ENCODE peak calls at places on chromosomes 5 and 9, in seven cellular contexts. One of them, this sample, is unnamed.

GRCh38 chr5:90293931-90294330 is 115.6 kb downstream of the CETN3 start:
- DNase-seq in CD8-positive, alpha-beta memory T cell: no peak
- DNase-seq in HuH-7: no peak
- DNase-seq in stimulated activated CD8-positive, alpha-beta memory T cell treated with anti-CD3 and anti-CD28 coated beads, Interleukin-15, amount 100 ng/mL, for 24 hours: no peak
- DNase-seq in GM12878: no peak
- DNase-seq in NAMALWA: no peak
- DNase-seq in gastrocnemius medialis: no peak
- DNase-seq in this sample: no peak

GRCh38 chr9:19486803-19487202 is 78.0 kb downstream of the ACER2 start:
- DNase-seq in stimulated activated CD8-positive, alpha-beta memory T cell treated with anti-CD3 and anti-CD28 coated beads, Interleukin-15, amount 100 ng/mL, for 24 hours: no peak
- DNase-seq in NAMALWA: no peak
- DNase-seq in gastrocnemius medialis: no peak
- DNase-seq in HuH-7: no peak
- DNase-seq in CD8-positive, alpha-beta memory T cell: no peak
- DNase-seq in GM12878: no peak
- DNase-seq in this sample: no peak

GRCh38 chr5:55278778-55279177 is 28.7 kb downstream of the DHX29 start:
- DNase-seq in CD8-positive, alpha-beta memory T cell: no peak
- DNase-seq in HuH-7: no peak
- DNase-seq in NAMALWA: no peak
- DNase-seq in gastrocnemius medialis: no peak
- DNase-seq in GM12878: no peak
- DNase-seq in stimulated activated CD8-positive, alpha-beta memory T cell treated with anti-CD3 and anti-CD28 coated beads, Interleukin-15, amount 100 ng/mL, for 24 hours: no peak
- DNase-seq in this sample: no peak

GRCh38 chr5:142016576-142016975 is 3.7 kb upstream of the GNPDA1 start:
- DNase-seq in HuH-7: no peak
- DNase-seq in GM12878: no peak
- DNase-seq in NAMALWA: peak
- DNase-seq in stimulated activated CD8-positive, alpha-beta memory T cell treated with anti-CD3 and anti-CD28 coated beads, Interleukin-15, amount 100 ng/mL, for 24 hours: no peak
- DNase-seq in gastrocnemius medialis: no peak
- DNase-seq in CD8-positive, alpha-beta memory T cell: peak
- DNase-seq in this sample: no peak

GRCh38 chr5:172123269-172123692 is 64.7 kb downstream of the STK10 start:
- DNase-seq in GM12878: no peak
- DNase-seq in CD8-positive, alpha-beta memory T cell: no peak
- DNase-seq in stimulated activated CD8-positive, alpha-beta memory T cell treated with anti-CD3 and anti-CD28 coated beads, Interleukin-15, amount 100 ng/mL, for 24 hours: no peak
- DNase-seq in NAMALWA: no peak
- DNase-seq in gastrocnemius medialis: peak
- DNase-seq in HuH-7: peak
- DNase-seq in this sample: no peak

GRCh38 chr5:55633574-55634203 is 78.4 kb downstream of the SLC38A9 start:
- DNase-seq in NAMALWA: no peak
- DNase-seq in HuH-7: no peak
- DNase-seq in gastrocnemius medialis: peak
- DNase-seq in stimulated activated CD8-positive, alpha-beta memory T cell treated with anti-CD3 and anti-CD28 coated beads, Interleukin-15, amount 100 ng/mL, for 24 hours: no peak
- DNase-seq in CD8-positive, alpha-beta memory T cell: no peak
- DNase-seq in GM12878: no peak
- DNase-seq in this sample: no peak

GRCh38 chr5:27962201-27962600 is 923.8 kb upstream of the CDH9 start:
- DNase-seq in gastrocnemius medialis: no peak
- DNase-seq in HuH-7: no peak
- DNase-seq in NAMALWA: no peak
- DNase-seq in GM12878: no peak
- DNase-seq in stimulated activated CD8-positive, alpha-beta memory T cell treated with anti-CD3 and anti-CD28 coated beads, Interleukin-15, amount 100 ng/mL, for 24 hours: no peak
- DNase-seq in CD8-positive, alpha-beta memory T cell: no peak
- DNase-seq in this sample: no peak

GRCh38 chr9:96859461-96860198 is 5.3 kb upstream of the ZNF782 start:
- DNase-seq in HuH-7: no peak
- DNase-seq in gastrocnemius medialis: no peak
- DNase-seq in GM12878: no peak
- DNase-seq in stimulated activated CD8-positive, alpha-beta memory T cell treated with anti-CD3 and anti-CD28 coated beads, Interleukin-15, amount 100 ng/mL, for 24 hours: no peak
- DNase-seq in NAMALWA: no peak
- DNase-seq in CD8-positive, alpha-beta memory T cell: no peak
- DNase-seq in this sample: no peak

GRCh38 chr9:133477992-133478850 is 678 bp downstream of the SLC2A6 start:
- DNase-seq in GM12878: no peak
- DNase-seq in gastrocnemius medialis: no peak
- DNase-seq in HuH-7: no peak
- DNase-seq in stimulated activated CD8-positive, alpha-beta memory T cell treated with anti-CD3 and anti-CD28 coated beads, Interleukin-15, amount 100 ng/mL, for 24 hours: no peak
- DNase-seq in NAMALWA: peak
- DNase-seq in CD8-positive, alpha-beta memory T cell: peak
- DNase-seq in this sample: peak

GRCh38 chr5:116953251-116953934 is 378.8 kb upstream of the SEMA6A start:
- DNase-seq in NAMALWA: no peak
- DNase-seq in gastrocnemius medialis: no peak
- DNase-seq in stimulated activated CD8-positive, alpha-beta memory T cell treated with anti-CD3 and anti-CD28 coated beads, Interleukin-15, amount 100 ng/mL, for 24 hours: no peak
- DNase-seq in GM12878: no peak
- DNase-seq in CD8-positive, alpha-beta memory T cell: no peak
- DNase-seq in HuH-7: no peak
- DNase-seq in this sample: no peak

GRCh38 chr9:131275332-131276106 is 791 bp downstream of the FAM78A start:
- DNase-seq in CD8-positive, alpha-beta memory T cell: no peak
- DNase-seq in GM12878: no peak
- DNase-seq in HuH-7: peak
- DNase-seq in NAMALWA: peak
- DNase-seq in stimulated activated CD8-positive, alpha-beta memory T cell treated with anti-CD3 and anti-CD28 coated beads, Interleukin-15, amount 100 ng/mL, for 24 hours: no peak
- DNase-seq in gastrocnemius medialis: peak
- DNase-seq in this sample: peak

GRCh38 chr9:137406876-137407589 is 15.9 kb downstream of the EXD3 start:
- DNase-seq in CD8-positive, alpha-beta memory T cell: no peak
- DNase-seq in stimulated activated CD8-positive, alpha-beta memory T cell treated with anti-CD3 and anti-CD28 coated beads, Interleukin-15, amount 100 ng/mL, for 24 hours: peak
- DNase-seq in HuH-7: peak
- DNase-seq in gastrocnemius medialis: no peak
- DNase-seq in GM12878: no peak
- DNase-seq in NAMALWA: no peak
- DNase-seq in this sample: no peak

GRCh38 chr9:134406366-134407122 is 80.3 kb downstream of the RXRA start:
- DNase-seq in GM12878: no peak
- DNase-seq in HuH-7: no peak
- DNase-seq in stimulated activated CD8-positive, alpha-beta memory T cell treated with anti-CD3 and anti-CD28 coated beads, Interleukin-15, amount 100 ng/mL, for 24 hours: no peak
- DNase-seq in NAMALWA: no peak
- DNase-seq in CD8-positive, alpha-beta memory T cell: no peak
- DNase-seq in gastrocnemius medialis: peak
- DNase-seq in this sample: no peak

GRCh38 chr9:129273136-129273895 is 95.3 kb upstream of the IER5L start:
- DNase-seq in GM12878: no peak
- DNase-seq in gastrocnemius medialis: no peak
- DNase-seq in stimulated activated CD8-positive, alpha-beta memory T cell treated with anti-CD3 and anti-CD28 coated beads, Interleukin-15, amount 100 ng/mL, for 24 hours: no peak
- DNase-seq in CD8-positive, alpha-beta memory T cell: peak
- DNase-seq in NAMALWA: no peak
- DNase-seq in HuH-7: no peak
- DNase-seq in this sample: no peak

GRCh38 chr5:98492258-98492657 is 281.2 kb upstream of the RGMB start:
- DNase-seq in stimulated activated CD8-positive, alpha-beta memory T cell treated with anti-CD3 and anti-CD28 coated beads, Interleukin-15, amount 100 ng/mL, for 24 hours: no peak
- DNase-seq in HuH-7: no peak
- DNase-seq in GM12878: no peak
- DNase-seq in CD8-positive, alpha-beta memory T cell: no peak
- DNase-seq in NAMALWA: no peak
- DNase-seq in gastrocnemius medialis: no peak
- DNase-seq in this sample: no peak

GRCh38 chr5:139445325-139446170 is 6.2 kb upstream of the DNAJC18 start:
- DNase-seq in gastrocnemius medialis: no peak
- DNase-seq in HuH-7: no peak
- DNase-seq in NAMALWA: no peak
- DNase-seq in GM12878: no peak
- DNase-seq in stimulated activated CD8-positive, alpha-beta memory T cell treated with anti-CD3 and anti-CD28 coated beads, Interleukin-15, amount 100 ng/mL, for 24 hours: no peak
- DNase-seq in CD8-positive, alpha-beta memory T cell: no peak
- DNase-seq in this sample: no peak

GRCh38 chr9:137312852-137313325 is 10.8 kb upstream of the NRARP start:
- DNase-seq in NAMALWA: no peak
- DNase-seq in gastrocnemius medialis: no peak
- DNase-seq in stimulated activated CD8-positive, alpha-beta memory T cell treated with anti-CD3 and anti-CD28 coated beads, Interleukin-15, amount 100 ng/mL, for 24 hours: no peak
- DNase-seq in GM12878: no peak
- DNase-seq in HuH-7: no peak
- DNase-seq in CD8-positive, alpha-beta memory T cell: peak
- DNase-seq in this sample: no peak

GRCh38 chr5:38515081-38515480 is 41.4 kb downstream of the LIFR start:
- DNase-seq in GM12878: no peak
- DNase-seq in HuH-7: no peak
- DNase-seq in gastrocnemius medialis: no peak
- DNase-seq in CD8-positive, alpha-beta memory T cell: no peak
- DNase-seq in stimulated activated CD8-positive, alpha-beta memory T cell treated with anti-CD3 and anti-CD28 coated beads, Interleukin-15, amount 100 ng/mL, for 24 hours: no peak
- DNase-seq in NAMALWA: no peak
- DNase-seq in this sample: no peak

GRCh38 chr5:169164481-169164925 is 136.4 kb downstream of the SLIT3 start:
- DNase-seq in HuH-7: no peak
- DNase-seq in gastrocnemius medialis: no peak
- DNase-seq in NAMALWA: no peak
- DNase-seq in GM12878: no peak
- DNase-seq in CD8-positive, alpha-beta memory T cell: no peak
- DNase-seq in stimulated activated CD8-positive, alpha-beta memory T cell treated with anti-CD3 and anti-CD28 coated beads, Interleukin-15, amount 100 ng/mL, for 24 hours: no peak
- DNase-seq in this sample: no peak

GRCh38 chr5:169595172-169595820 is 11.7 kb downstream of the SPDL1 start:
- DNase-seq in stimulated activated CD8-positive, alpha-beta memory T cell treated with anti-CD3 and anti-CD28 coated beads, Interleukin-15, amount 100 ng/mL, for 24 hours: no peak
- DNase-seq in CD8-positive, alpha-beta memory T cell: no peak
- DNase-seq in GM12878: no peak
- DNase-seq in gastrocnemius medialis: no peak
- DNase-seq in HuH-7: no peak
- DNase-seq in NAMALWA: no peak
- DNase-seq in this sample: no peak

GRCh38 chr5:547086-547924 is 23.1 kb upstream of the SLC9A3 start:
- DNase-seq in stimulated activated CD8-positive, alpha-beta memory T cell treated with anti-CD3 and anti-CD28 coated beads, Interleukin-15, amount 100 ng/mL, for 24 hours: no peak
- DNase-seq in CD8-positive, alpha-beta memory T cell: peak
- DNase-seq in HuH-7: no peak
- DNase-seq in GM12878: no peak
- DNase-seq in gastrocnemius medialis: no peak
- DNase-seq in NAMALWA: no peak
- DNase-seq in this sample: no peak

GRCh38 chr5:9765421-9765820 is 135.3 kb upstream of the TAS2R1 start:
- DNase-seq in HuH-7: no peak
- DNase-seq in stimulated activated CD8-positive, alpha-beta memory T cell treated with anti-CD3 and anti-CD28 coated beads, Interleukin-15, amount 100 ng/mL, for 24 hours: no peak
- DNase-seq in NAMALWA: no peak
- DNase-seq in GM12878: no peak
- DNase-seq in gastrocnemius medialis: no peak
- DNase-seq in CD8-positive, alpha-beta memory T cell: no peak
- DNase-seq in this sample: no peak

GRCh38 chr5:62649476-62650113 is 71.0 kb downstream of the LRRC70 start:
- DNase-seq in GM12878: no peak
- DNase-seq in gastrocnemius medialis: no peak
- DNase-seq in stimulated activated CD8-positive, alpha-beta memory T cell treated with anti-CD3 and anti-CD28 coated beads, Interleukin-15, amount 100 ng/mL, for 24 hours: no peak
- DNase-seq in NAMALWA: peak
- DNase-seq in CD8-positive, alpha-beta memory T cell: no peak
- DNase-seq in HuH-7: no peak
- DNase-seq in this sample: no peak

GRCh38 chr5:178538624-178539344 is 51.4 kb downstream of the COL23A1 start:
- DNase-seq in stimulated activated CD8-positive, alpha-beta memory T cell treated with anti-CD3 and anti-CD28 coated beads, Interleukin-15, amount 100 ng/mL, for 24 hours: no peak
- DNase-seq in GM12878: no peak
- DNase-seq in HuH-7: no peak
- DNase-seq in CD8-positive, alpha-beta memory T cell: no peak
- DNase-seq in NAMALWA: no peak
- DNase-seq in gastrocnemius medialis: no peak
- DNase-seq in this sample: no peak

GRCh38 chr5:178462846-178463245 is 127.3 kb downstream of the COL23A1 start:
- DNase-seq in gastrocnemius medialis: no peak
- DNase-seq in stimulated activated CD8-positive, alpha-beta memory T cell treated with anti-CD3 and anti-CD28 coated beads, Interleukin-15, amount 100 ng/mL, for 24 hours: no peak
- DNase-seq in NAMALWA: no peak
- DNase-seq in HuH-7: no peak
- DNase-seq in GM12878: no peak
- DNase-seq in CD8-positive, alpha-beta memory T cell: no peak
- DNase-seq in this sample: no peak

GRCh38 chr5:74639538-74640449 is 734 bp downstream of the ENC1 start:
- DNase-seq in GM12878: no peak
- DNase-seq in gastrocnemius medialis: peak
- DNase-seq in stimulated activated CD8-positive, alpha-beta memory T cell treated with anti-CD3 and anti-CD28 coated beads, Interleukin-15, amount 100 ng/mL, for 24 hours: no peak
- DNase-seq in HuH-7: peak
- DNase-seq in CD8-positive, alpha-beta memory T cell: no peak
- DNase-seq in NAMALWA: peak
- DNase-seq in this sample: peak

GRCh38 chr5:89560724-89561123 is 677.7 kb upstream of the MEF2C start:
- DNase-seq in gastrocnemius medialis: no peak
- DNase-seq in GM12878: no peak
- DNase-seq in CD8-positive, alpha-beta memory T cell: no peak
- DNase-seq in HuH-7: no peak
- DNase-seq in NAMALWA: no peak
- DNase-seq in stimulated activated CD8-positive, alpha-beta memory T cell treated with anti-CD3 and anti-CD28 coated beads, Interleukin-15, amount 100 ng/mL, for 24 hours: no peak
- DNase-seq in this sample: no peak

GRCh38 chr5:54115768-54116403 is 194.5 kb downstream of the ARL15 start:
- DNase-seq in gastrocnemius medialis: no peak
- DNase-seq in CD8-positive, alpha-beta memory T cell: no peak
- DNase-seq in stimulated activated CD8-positive, alpha-beta memory T cell treated with anti-CD3 and anti-CD28 coated beads, Interleukin-15, amount 100 ng/mL, for 24 hours: no peak
- DNase-seq in GM12878: no peak
- DNase-seq in NAMALWA: no peak
- DNase-seq in HuH-7: no peak
- DNase-seq in this sample: no peak

GRCh38 chr5:134574521-134574920 is 49.1 kb downstream of the JADE2 start:
- DNase-seq in gastrocnemius medialis: no peak
- DNase-seq in stimulated activated CD8-positive, alpha-beta memory T cell treated with anti-CD3 and anti-CD28 coated beads, Interleukin-15, amount 100 ng/mL, for 24 hours: no peak
- DNase-seq in NAMALWA: no peak
- DNase-seq in GM12878: no peak
- DNase-seq in HuH-7: no peak
- DNase-seq in CD8-positive, alpha-beta memory T cell: no peak
- DNase-seq in this sample: no peak

GRCh38 chr9:72292874-72293607 is 72.0 kb downstream of the ZFAND5 start:
- DNase-seq in GM12878: no peak
- DNase-seq in stimulated activated CD8-positive, alpha-beta memory T cell treated with anti-CD3 and anti-CD28 coated beads, Interleukin-15, amount 100 ng/mL, for 24 hours: no peak
- DNase-seq in gastrocnemius medialis: no peak
- DNase-seq in HuH-7: no peak
- DNase-seq in CD8-positive, alpha-beta memory T cell: no peak
- DNase-seq in NAMALWA: peak
- DNase-seq in this sample: no peak

GRCh38 chr9:99778308-99778707 is 43.4 kb upstream of the NR4A3 start:
- DNase-seq in gastrocnemius medialis: no peak
- DNase-seq in NAMALWA: no peak
- DNase-seq in GM12878: no peak
- DNase-seq in CD8-positive, alpha-beta memory T cell: no peak
- DNase-seq in stimulated activated CD8-positive, alpha-beta memory T cell treated with anti-CD3 and anti-CD28 coated beads, Interleukin-15, amount 100 ng/mL, for 24 hours: no peak
- DNase-seq in HuH-7: no peak
- DNase-seq in this sample: no peak

GRCh38 chr9:113376634-113377531 is at the start of gene HDHD3:
- DNase-seq in NAMALWA: peak
- DNase-seq in CD8-positive, alpha-beta memory T cell: peak
- DNase-seq in stimulated activated CD8-positive, alpha-beta memory T cell treated with anti-CD3 and anti-CD28 coated beads, Interleukin-15, amount 100 ng/mL, for 24 hours: peak
- DNase-seq in gastrocnemius medialis: peak
- DNase-seq in HuH-7: peak
- DNase-seq in GM12878: peak
- DNase-seq in this sample: peak

This sample was measured in OCI-LY7.